ENCODE peak calls at places on chromosomes 16 and 17, in ten cellular contexts. D is SK-N-SH, Y is mucosa of descending colon, S is A549, R is stomach, I is GM06990, P is upper lobe of right lung, T is AG04450, L is PC-9, M is dorsolateral prefrontal cortex. A is an unnamed sample.

GRCh38 chr17:71995570-71995969 is 125.2 kb upstream of the SOX9 start:
- DNase-seq in P (no peak), T (no peak), S (no peak), R (no peak), Y (no peak), D (no peak), M (no peak), I (no peak), L (no peak), A (no peak)

GRCh38 chr17:80901319-80901718 is 90.3 kb upstream of the CHMP6 start:
- DNase-seq in P (no peak), R (no peak), L (no peak), D (no peak), M (no peak), I (no peak), Y (no peak), S (no peak), T (no peak), A (no peak)

GRCh38 chr16:57123969-57124674 is 31.7 kb downstream of the CPNE2 start:
- DNase-seq in Y (no peak), P (no peak), D (no peak), S (no peak), R (no peak), I (no peak), M (no peak), T (no peak), L (no peak), A (no peak)

GRCh38 chr17:4853195-4853762 is 20.1 kb downstream of the MINK1 start:
- DNase-seq in D (no peak), L (no peak), Y (no peak), S (no peak), R (no peak), T (no peak), I (no peak), M (no peak), P (no peak), A (no peak)

GRCh38 chr17:50459081-50459676 is 9.5 kb downstream of the CHAD start:
- DNase-seq in I (no peak), T (no peak), P (no peak), R (no peak), Y (no peak), M (no peak), D (no peak), L (peak; percentile 62), S (no peak), A (peak; percentile 89)

GRCh38 chr17:68134046-68134637 is 98.6 kb downstream of the KPNA2 start:
- DNase-seq in S (no peak), T (no peak), Y (no peak), I (no peak), R (no peak), M (no peak), L (no peak), D (no peak), P (no peak), A (no peak)

GRCh38 chr16:20023190-20023589 is 50.5 kb downstream of the GPR139 start:
- DNase-seq in M (no peak), P (no peak), D (no peak), L (no peak), Y (peak; percentile 28), R (no peak), S (no peak), I (no peak), T (no peak), A (peak; percentile 15)

GRCh38 chr16:87947356-87948118 is 3.7 kb upstream of the BANP start:
- DNase-seq in P (no peak), I (no peak), T (no peak), S (no peak), L (no peak), D (no peak), M (no peak), Y (no peak), R (no peak), A (no peak)

GRCh38 chr17:19381361-19381740 is 3.1 kb downstream of the MAPK7 start:
- DNase-seq in R (no peak), Y (no peak), T (no peak), S (no peak), D (no peak), M (no peak), L (no peak), I (no peak), P (peak; percentile 40), A (no peak)

GRCh38 chr16:47567321-47567720 is 106.2 kb downstream of the PHKB start:
- DNase-seq in M (no peak), L (no peak), D (no peak), P (no peak), R (no peak), Y (no peak), I (no peak), S (no peak), T (no peak), A (no peak)

GRCh38 chr17:17001076-17001777 is 29.3 kb upstream of the TNFRSF13B start:
- DNase-seq in D (no peak), P (no peak), I (no peak), Y (no peak), R (no peak), S (no peak), M (no peak), L (no peak), T (no peak), A (no peak)

GRCh38 chr16:58471209-58471975 is 28.6 kb upstream of the NDRG4 start:
- DNase-seq in D (no peak), I (no peak), L (no peak), P (no peak), S (no peak), T (no peak), M (no peak), R (no peak), Y (no peak), A (no peak)

GRCh38 chr17:37026534-37026875 is 77.8 kb downstream of the AATF start:
- DNase-seq in L (no peak), I (no peak), M (no peak), S (no peak), P (no peak), D (no peak), T (no peak), Y (no peak), R (no peak), A (no peak)

GRCh38 chr17:29162082-29162908 is 17.9 kb downstream of the MYO18A start:
- DNase-seq in D (no peak), S (no peak), R (no peak), I (no peak), P (no peak), L (no peak), Y (no peak), T (no peak), M (no peak), A (no peak)

GRCh38 chr16:71367243-71367976 is 8.9 kb downstream of the CALB2 start:
- DNase-seq in T (no peak), P (peak; percentile 68), R (peak; percentile 28), S (peak; percentile 78), M (peak; percentile 28), D (peak; percentile 82), Y (peak; percentile 54), L (peak; percentile 38), I (no peak), A (no peak)

GRCh38 chr17:40097931-40098845 is 2.2 kb downstream of the NR1D1 start:
- DNase-seq in T (no peak), R (peak; percentile 85), Y (peak; percentile 85), I (no peak), L (no peak), M (no peak), P (peak; percentile 78), S (no peak), D (no peak), A (no peak)

GRCh38 chr16:49838361-49838638 is 17.6 kb downstream of the ZNF423 start:
- DNase-seq in L (no peak), Y (no peak), P (no peak), T (no peak), R (no peak), I (no peak), D (no peak), S (no peak), M (no peak), A (no peak)
- H3K4me3 ChIP-seq in L (no peak overlapping the region), Y (no peak overlapping the region), P (no peak overlapping the region), T (no peak overlapping the region), R (peak overlapping the region; percentile 23), I (no peak overlapping the region), D (no peak overlapping the region), S (no peak overlapping the region), M (no peak overlapping the region), A (no peak overlapping the region)

DNA sequence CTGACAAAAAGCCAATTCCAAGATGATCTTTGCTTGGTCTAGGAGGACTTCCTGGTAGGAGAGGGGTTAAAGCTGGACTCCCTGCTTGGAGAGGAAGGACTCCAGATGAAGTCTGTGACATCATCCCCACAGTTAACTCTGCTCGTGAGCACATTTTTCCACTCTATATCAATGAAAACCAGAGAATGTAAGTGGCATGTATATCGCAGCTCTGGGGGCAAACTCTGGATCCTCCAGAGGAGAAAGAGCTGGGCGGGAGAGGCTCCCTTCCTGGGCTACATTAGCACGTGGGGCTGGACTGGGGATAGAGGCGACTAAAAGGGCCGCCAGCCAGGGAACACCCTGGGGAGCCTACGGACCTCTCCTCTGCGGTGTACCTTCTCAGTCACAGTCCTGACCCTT is 34.1 kb downstream of the HIC1 start:
- DNase-seq in P (no peak), M (no peak), Y (no peak), I (no peak), T (no peak), R (no peak), L (peak; percentile 21), D (no peak), S (no peak), A (no peak)
- H3K4me3 ChIP-seq in P (peak overlapping the region; percentile 39), M (no peak overlapping the region), Y (no peak overlapping the region), I (peak overlapping the region; percentile 29), T (peak overlapping the region; percentile 37), R (peak overlapping the region; percentile 30), L (no peak overlapping the region), D (peak overlapping the region; percentile 20), S (no peak overlapping the region), A (no peak overlapping the region)

GRCh38 chr16:4695473-4696171 is 2.3 kb downstream of the NUDT16L1 start:
- DNase-seq in M (no peak), T (no peak), Y (no peak), S (no peak), R (no peak), P (no peak), L (no peak), D (no peak), I (no peak), A (no peak)
- H3K4me3 ChIP-seq in M (no peak overlapping the region), T (no peak overlapping the region), Y (no peak overlapping the region), S (no peak overlapping the region), R (no peak overlapping the region), P (no peak overlapping the region), L (no peak overlapping the region), D (no peak overlapping the region), I (no peak overlapping the region), A (no peak overlapping the region)

DNA sequence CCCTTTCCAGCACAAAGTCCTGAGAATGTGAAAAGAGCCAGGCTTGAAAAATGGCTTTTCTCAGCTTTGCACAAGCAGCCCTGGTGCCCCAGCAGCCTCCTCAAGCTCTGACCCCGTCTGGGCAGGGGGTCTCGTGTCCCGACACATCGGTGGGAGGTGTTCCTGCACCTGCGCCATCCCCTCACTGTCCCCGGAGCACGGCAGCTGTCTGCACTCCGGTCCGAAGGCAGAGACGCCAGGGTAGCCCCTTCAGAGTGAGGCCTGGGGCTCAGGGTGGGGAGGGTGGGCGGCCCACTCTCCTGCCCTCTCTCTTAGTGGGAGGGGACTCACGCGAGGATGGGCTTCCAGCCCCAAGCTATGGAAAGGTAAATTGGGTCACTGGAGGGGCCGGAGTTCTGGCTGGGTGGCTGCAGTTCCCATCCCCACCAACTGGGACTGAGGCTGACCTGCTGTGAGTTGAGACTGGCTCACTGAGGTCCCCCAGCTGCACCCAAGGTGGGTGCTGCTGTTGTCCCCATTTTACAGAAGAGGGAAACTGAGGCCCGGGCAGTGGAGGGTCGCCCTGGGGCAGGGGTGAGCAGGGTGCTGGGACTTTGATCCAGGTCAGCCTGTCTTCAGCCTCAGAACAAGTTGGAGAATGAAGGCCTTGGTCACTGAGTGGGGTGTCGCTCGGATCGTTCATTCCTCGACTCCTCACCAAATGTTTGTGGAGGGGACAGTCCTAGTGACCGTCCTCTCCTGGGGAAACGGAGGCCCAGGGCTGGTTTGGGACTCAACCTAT is 2.3 kb upstream of the BAIAP3 start:
- DNase-seq in D (no peak), L (no peak), S (no peak), T (no peak), Y (no peak), I (no peak), M (no peak), P (no peak), R (no peak), A (no peak)
- H3K4me3 ChIP-seq in D (no peak overlapping the region), L (peak overlapping the region; percentile 49), S (no peak overlapping the region), T (no peak overlapping the region), Y (no peak overlapping the region), I (peak overlapping the region; percentile 36), M (no peak overlapping the region), P (peak overlapping the region; percentile 36), R (peak overlapping the region; percentile 42), A (peak overlapping the region; percentile 42)